ENCODE peak calls at places on chromosomes 6 and 20, in six cellular contexts. F is A549, V is mammary epithelial cell, T is bronchial epithelial cell, D is fibroblast of mammary gland, G is heart left ventricle. W is an unnamed sample.
A peak's percentile ranks its signal among the peaks of the same experiment; 100 is the strongest.

GRCh38 chr6:27872634-27873028 is 39.6 kb downstream of the OR2B2 start:
- DNase-seq in D (no peak), F (no peak), T (no peak), G (no peak), V (no peak), W (no peak)

GRCh38 chr6:44062771-44063560 is 64.3 kb downstream of the MRPL14 start:
- DNase-seq in T (no peak), G (peak; percentile 50), V (peak; percentile 71), F (peak; percentile 61), D (peak; percentile 48), W (no peak)

GRCh38 chr6:90068264-90068663 is 174.0 kb downstream of the GJA10 start:
- DNase-seq in D (peak; percentile 90), G (peak; percentile 26), F (peak; percentile 7), V (peak; percentile 67), T (peak; percentile 77), W (no peak)

GRCh38 chr6:40170856-40171255 is 236.6 kb upstream of the MOCS1 start:
- DNase-seq in T (peak; percentile 51), G (no peak), F (no peak), D (no peak), V (peak; percentile 4), W (no peak)

GRCh38 chr6:52994031-52994788 is 874 bp downstream of the GSTA4 start:
- DNase-seq in D (peak; percentile 56), F (peak; percentile 7), G (peak; percentile 37), V (peak; percentile 42), T (peak; percentile 46), W (peak; percentile 38)

GRCh38 chr6:111614833-111615582 is 9.3 kb upstream of the TRAF3IP2 start:
- DNase-seq in G (no peak), T (no peak), D (no peak), V (no peak), F (peak; percentile 18), W (peak; percentile 90)

GRCh38 chr6:159973951-159974350 is 5.1 kb downstream of the IGF2R start:
- DNase-seq in V (peak; percentile 79), F (peak; percentile 30), T (peak; percentile 85), D (peak; percentile 91), G (no peak), W (no peak)

GRCh38 chr6:19839788-19840187 is 2.6 kb downstream of the ID4 start:
- DNase-seq in T (no peak), D (no peak), G (no peak), V (no peak), F (no peak), W (no peak)

GRCh38 chr6:139648430-139649000 is 274.1 kb upstream of the CITED2 start:
- DNase-seq in F (no peak), D (no peak), T (no peak), V (no peak), G (peak; percentile 29), W (no peak)

GRCh38 chr6:156957931-156958547 is 180.9 kb downstream of the ARID1B start:
- DNase-seq in T (no peak), G (no peak), V (no peak), F (no peak), D (peak; percentile 66), W (no peak)

GRCh38 chr6:148758492-148758891 is 11.7 kb downstream of the UST start:
- DNase-seq in G (no peak), V (no peak), D (peak; percentile 45), T (no peak), F (no peak), W (peak; percentile 25)

GRCh38 chr20:14820771-14821170 is 483.4 kb upstream of the FLRT3 start:
- DNase-seq in V (peak; percentile 14), D (no peak), F (peak; percentile 14), T (peak; percentile 52), G (no peak), W (no peak)

GRCh38 chr6:114138577-114139248 is 167.8 kb upstream of the HDAC2 start:
- DNase-seq in F (no peak), D (no peak), G (no peak), V (no peak), T (no peak), W (no peak)

GRCh38 chr6:114135348-114136002 is 164.5 kb upstream of the HDAC2 start:
- DNase-seq in D (no peak), T (no peak), G (no peak), V (no peak), F (no peak), W (no peak)

GRCh38 chr6:114144887-114145851 is 174.2 kb upstream of the HDAC2 start:
- DNase-seq in G (no peak), D (no peak), T (peak; percentile 1), F (no peak), V (no peak), W (no peak)

GRCh38 chr6:114142256-114142655 is 171.3 kb upstream of the HDAC2 start:
- DNase-seq in T (no peak), D (peak; percentile 15), F (no peak), G (no peak), V (no peak), W (no peak)

DNA sequence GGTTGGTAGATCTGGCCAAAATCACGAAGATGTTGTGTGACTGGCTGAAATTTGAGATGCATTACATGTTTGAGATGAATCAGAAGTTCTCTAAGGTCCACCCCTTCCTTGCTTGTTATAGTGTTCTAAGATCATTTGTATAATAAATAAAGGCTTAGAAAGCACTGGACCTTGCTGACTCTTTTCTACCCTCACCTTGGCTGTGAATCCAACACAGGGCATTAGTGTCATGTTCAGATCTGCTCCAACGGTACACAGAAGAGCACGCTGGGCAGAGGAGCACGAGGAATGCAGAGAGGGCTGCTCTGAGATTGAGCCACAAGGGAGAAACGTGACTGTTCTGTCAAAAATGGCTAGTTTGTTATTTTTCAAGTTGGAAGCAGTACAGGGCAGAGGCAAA is 169.5 kb upstream of the HDAC2 start:
- DNase-seq in G (no peak), F (no peak), V (no peak), T (peak; percentile 2), D (peak; percentile 34), W (no peak)
- H3K4me3 ChIP-seq in G (no peak overlapping the region), F (no peak overlapping the region), V (no peak overlapping the region), T (no peak overlapping the region), D (no peak overlapping the region), W (no peak overlapping the region)

DNA sequence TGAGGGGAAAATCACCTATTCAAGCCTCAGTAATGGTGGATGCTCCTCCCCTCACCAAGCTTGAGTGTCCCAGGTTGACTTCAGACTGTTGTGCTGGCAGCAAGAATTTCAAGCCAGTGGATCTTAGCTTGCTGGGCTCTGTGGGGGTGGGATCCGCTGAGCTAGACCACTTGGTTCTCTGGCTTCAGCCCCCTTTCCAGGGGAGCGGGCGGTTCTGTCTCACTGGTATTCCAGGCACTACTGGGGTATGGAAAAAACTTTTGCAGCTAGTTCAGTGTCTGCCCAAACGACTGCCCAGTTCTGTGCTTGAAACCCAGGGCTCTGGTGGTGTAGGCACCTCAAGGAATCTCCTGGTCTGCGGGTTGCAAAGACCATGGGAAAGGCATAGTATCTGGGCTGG is 42.9 kb upstream of the UFL1 start:
- DNase-seq in D (no peak), G (no peak), F (no peak), V (no peak), T (no peak), W (no peak)
- H3K4me3 ChIP-seq in D (no peak overlapping the region), G (no peak overlapping the region), F (no peak overlapping the region), V (no peak overlapping the region), T (no peak overlapping the region), W (no peak overlapping the region)

DNA sequence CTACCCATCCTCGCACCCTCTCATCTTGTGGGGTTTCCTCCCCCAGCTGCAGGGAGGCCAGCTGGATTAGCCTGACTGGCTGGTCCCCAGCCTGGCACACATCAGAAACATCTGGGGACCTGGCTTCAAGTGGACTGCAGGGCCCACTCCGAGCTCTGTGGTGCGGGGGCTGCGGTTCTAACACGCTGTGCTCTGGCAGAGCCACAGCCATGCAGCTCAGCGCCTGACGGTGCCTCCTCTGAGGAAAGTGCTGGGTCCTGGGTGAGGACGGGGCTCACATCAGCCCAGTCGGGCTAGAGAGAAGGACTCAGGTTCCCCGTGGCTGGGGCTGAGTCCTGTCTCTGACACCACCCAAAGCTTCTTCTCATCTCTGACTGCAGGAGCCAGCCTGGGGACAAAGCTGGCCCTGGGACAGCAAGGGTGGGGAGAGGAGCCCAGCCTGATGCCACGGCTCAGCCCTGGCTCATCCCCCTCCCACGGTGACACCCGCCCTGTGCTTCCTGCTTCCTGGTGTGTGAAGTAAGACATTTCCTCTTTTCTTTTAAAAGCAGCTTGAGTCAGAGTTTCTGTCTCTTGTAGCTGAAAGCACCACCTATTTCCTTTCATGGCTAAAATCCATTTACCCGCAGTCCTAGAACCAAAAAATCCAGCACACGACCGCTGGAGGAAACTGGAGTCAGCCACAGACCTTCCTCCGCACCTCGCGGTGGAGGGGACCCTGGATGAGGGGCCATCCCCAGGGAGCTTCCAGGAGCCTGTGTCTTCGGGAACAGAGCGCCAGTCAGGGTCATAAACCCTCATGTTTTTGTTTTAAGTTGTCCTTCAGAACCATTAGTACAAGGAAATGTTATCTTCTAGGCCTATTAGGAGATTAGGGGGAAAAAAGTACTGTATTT is 127.3 kb upstream of the AFDN start:
- DNase-seq in D (peak; percentile 3), T (peak; percentile 53), V (no peak), F (no peak), G (peak; percentile 88), W (peak; percentile 20)
- H3K4me3 ChIP-seq in D (no peak overlapping the region), T (no peak overlapping the region), V (no peak overlapping the region), F (no peak overlapping the region), G (no peak overlapping the region), W (no peak overlapping the region)

GRCh38 chr6:33585403-33586107 is 5.5 kb upstream of the BAK1 start:
- DNase-seq in T (peak; percentile 49), F (peak; percentile 70), G (peak; percentile 82), V (peak; percentile 69), D (peak; percentile 79), W (peak; percentile 76)

GRCh38 chr6:33586108-33586640 is 6.1 kb upstream of the BAK1 start:
- DNase-seq in G (no peak), F (no peak), V (no peak), D (no peak), T (no peak), W (no peak)

GRCh38 chr6:33584700-33585402 is 4.8 kb upstream of the BAK1 start:
- DNase-seq in T (no peak), F (no peak), G (no peak), D (no peak), V (no peak), W (no peak)

GRCh38 chr6:33581186-33581585 is 1.1 kb upstream of the BAK1 start:
- DNase-seq in F (no peak), T (no peak), D (no peak), G (no peak), V (no peak), W (no peak)

GRCh38 chr6:33583591-33584155 is 3.6 kb upstream of the BAK1 start:
- DNase-seq in D (no peak), G (no peak), F (peak; percentile 39), T (no peak), V (no peak), W (no peak)
- H3K4me3 ChIP-seq in D (no peak overlapping the region), G (no peak overlapping the region), F (no peak overlapping the region), T (no peak overlapping the region), V (no peak overlapping the region), W (no peak overlapping the region)